ENCODE peak calls at places on chromosome 20, in six cellular contexts. One of them, this sample, is unnamed.

GRCh38 chr20:55053389-55053788 is 578.0 kb downstream of the DOK5 start:
- DNase-seq in mucosa of descending colon: no peak
- DNase-seq in osteocyte: no peak
- DNase-seq in glutamatergic neuron: no peak
- DNase-seq in Calu3: no peak
- DNase-seq in activated CD8-positive, alpha-beta T cell treated with anti-CD3 and anti-CD28 coated beads for 36 hours: no peak
- DNase-seq in this sample: no peak

GRCh38 chr20:9609892-9610502 is 95.6 kb downstream of the LAMP5 start:
- DNase-seq in mucosa of descending colon: no peak
- DNase-seq in osteocyte: no peak
- DNase-seq in glutamatergic neuron: peak
- DNase-seq in Calu3: no peak
- DNase-seq in activated CD8-positive, alpha-beta T cell treated with anti-CD3 and anti-CD28 coated beads for 36 hours: peak
- DNase-seq in this sample: peak

GRCh38 chr20:13840093-13840465 is 55.3 kb downstream of the NDUFAF5 start:
- DNase-seq in mucosa of descending colon: no peak
- DNase-seq in osteocyte: no peak
- DNase-seq in glutamatergic neuron: no peak
- DNase-seq in Calu3: no peak
- DNase-seq in activated CD8-positive, alpha-beta T cell treated with anti-CD3 and anti-CD28 coated beads for 36 hours: no peak
- DNase-seq in this sample: no peak

GRCh38 chr20:23072892-23073586 is 13.1 kb downstream of the CD93 start:
- DNase-seq in mucosa of descending colon: no peak
- DNase-seq in osteocyte: no peak
- DNase-seq in glutamatergic neuron: no peak
- DNase-seq in Calu3: no peak
- DNase-seq in activated CD8-positive, alpha-beta T cell treated with anti-CD3 and anti-CD28 coated beads for 36 hours: no peak
- DNase-seq in this sample: no peak

GRCh38 chr20:19740503-19740902 is 17.6 kb upstream of the RIN2 start:
- DNase-seq in mucosa of descending colon: no peak
- DNase-seq in osteocyte: no peak
- DNase-seq in glutamatergic neuron: no peak
- DNase-seq in Calu3: no peak
- DNase-seq in activated CD8-positive, alpha-beta T cell treated with anti-CD3 and anti-CD28 coated beads for 36 hours: no peak
- DNase-seq in this sample: no peak

GRCh38 chr20:25054995-25055629 is 2.8 kb downstream of the ACSS1 start:
- DNase-seq in mucosa of descending colon: no peak
- DNase-seq in osteocyte: no peak
- DNase-seq in glutamatergic neuron: no peak
- DNase-seq in Calu3: no peak
- DNase-seq in activated CD8-positive, alpha-beta T cell treated with anti-CD3 and anti-CD28 coated beads for 36 hours: no peak
- DNase-seq in this sample: no peak

GRCh38 chr20:58481541-58482021 is 33.6 kb downstream of the APCDD1L start:
- DNase-seq in mucosa of descending colon: no peak
- DNase-seq in osteocyte: no peak
- DNase-seq in glutamatergic neuron: peak
- DNase-seq in Calu3: peak
- DNase-seq in activated CD8-positive, alpha-beta T cell treated with anti-CD3 and anti-CD28 coated beads for 36 hours: peak
- DNase-seq in this sample: no peak

GRCh38 chr20:35702051-35702823 is 3.0 kb downstream of the ROMO1 start:
- DNase-seq in mucosa of descending colon: no peak
- DNase-seq in osteocyte: peak
- DNase-seq in glutamatergic neuron: no peak
- DNase-seq in Calu3: no peak
- DNase-seq in activated CD8-positive, alpha-beta T cell treated with anti-CD3 and anti-CD28 coated beads for 36 hours: no peak
- DNase-seq in this sample: no peak

GRCh38 chr20:478010-478948 is 15.9 kb upstream of the TBC1D20 start:
- DNase-seq in mucosa of descending colon: no peak
- DNase-seq in osteocyte: no peak
- DNase-seq in glutamatergic neuron: no peak
- DNase-seq in Calu3: no peak
- DNase-seq in activated CD8-positive, alpha-beta T cell treated with anti-CD3 and anti-CD28 coated beads for 36 hours: no peak
- DNase-seq in this sample: no peak

GRCh38 chr20:34536798-34537394 is 20.7 kb downstream of the DYNLRB1 start:
- DNase-seq in mucosa of descending colon: peak
- DNase-seq in osteocyte: no peak
- DNase-seq in glutamatergic neuron: peak
- DNase-seq in Calu3: no peak
- DNase-seq in activated CD8-positive, alpha-beta T cell treated with anti-CD3 and anti-CD28 coated beads for 36 hours: peak
- DNase-seq in this sample: no peak

GRCh38 chr20:59616306-59616705 is 12.0 kb downstream of the PHACTR3 start:
- DNase-seq in mucosa of descending colon: no peak
- DNase-seq in osteocyte: no peak
- DNase-seq in glutamatergic neuron: no peak
- DNase-seq in Calu3: no peak
- DNase-seq in activated CD8-positive, alpha-beta T cell treated with anti-CD3 and anti-CD28 coated beads for 36 hours: no peak
- DNase-seq in this sample: no peak

GRCh38 chr20:36496707-36497669 is 44.3 kb upstream of the MYL9 start:
- DNase-seq in mucosa of descending colon: no peak
- DNase-seq in osteocyte: no peak
- DNase-seq in glutamatergic neuron: no peak
- DNase-seq in Calu3: no peak
- DNase-seq in activated CD8-positive, alpha-beta T cell treated with anti-CD3 and anti-CD28 coated beads for 36 hours: no peak
- DNase-seq in this sample: no peak

GRCh38 chr20:56630506-56631317 is 1.6 kb downstream of the TFAP2C start:
- DNase-seq in mucosa of descending colon: peak
- DNase-seq in osteocyte: peak
- DNase-seq in glutamatergic neuron: peak
- DNase-seq in Calu3: no peak
- DNase-seq in activated CD8-positive, alpha-beta T cell treated with anti-CD3 and anti-CD28 coated beads for 36 hours: no peak
- DNase-seq in this sample: no peak
- TF ChIP-seq CTCF in mucosa of descending colon: no peak
- TF ChIP-seq CTCF in osteocyte: peak
- TF ChIP-seq CTCF in glutamatergic neuron: peak
- TF ChIP-seq CTCF in Calu3: no peak
- TF ChIP-seq CTCF in activated CD8-positive, alpha-beta T cell treated with anti-CD3 and anti-CD28 coated beads for 36 hours: no peak
- TF ChIP-seq CTCF in this sample: peak

DNA sequence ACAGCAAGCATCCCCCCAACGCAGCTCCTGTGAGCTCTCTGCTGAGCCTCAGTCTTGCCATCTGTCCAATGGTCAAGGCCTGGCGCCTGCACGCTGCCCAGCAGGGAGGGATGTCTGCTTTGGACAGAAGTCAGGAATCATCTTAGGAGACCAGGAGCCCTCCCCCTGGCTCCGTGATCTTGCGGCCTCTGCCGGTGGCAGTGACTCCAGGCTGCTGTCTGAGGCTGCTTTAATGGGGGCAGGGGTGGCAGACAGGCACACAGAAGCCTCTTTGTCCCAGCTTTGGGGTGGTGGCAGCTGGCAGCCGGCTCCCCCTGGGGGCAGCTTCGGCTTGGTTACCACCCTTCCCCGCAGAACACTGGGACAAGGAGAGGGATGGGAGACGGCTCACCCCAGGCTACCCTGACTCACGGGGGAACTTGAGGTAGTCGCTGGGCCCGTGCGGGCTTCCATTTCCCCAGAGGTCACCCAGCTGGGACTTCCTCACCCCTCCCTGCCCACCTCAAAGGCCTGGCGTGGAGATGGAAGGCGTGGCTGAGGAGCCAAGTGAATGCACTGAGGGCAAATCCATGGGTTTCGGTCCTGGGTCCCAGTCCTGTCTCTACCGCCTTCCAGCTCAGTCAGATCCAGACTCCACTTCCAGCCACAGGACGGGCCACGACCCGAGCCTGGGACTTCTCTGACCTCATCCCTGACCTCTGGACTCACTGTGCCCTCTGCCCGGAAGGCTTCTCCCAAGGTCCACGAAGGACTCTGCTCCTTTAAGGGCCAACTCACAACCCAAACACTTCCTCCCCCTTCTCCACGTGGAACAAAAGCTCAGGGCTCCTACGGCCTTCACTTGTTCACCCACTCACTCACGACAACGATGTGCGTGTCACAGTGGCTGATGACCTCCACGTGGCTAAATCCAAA is 14.8 kb downstream of the PEDS1 start:
- DNase-seq in mucosa of descending colon: no peak
- DNase-seq in osteocyte: no peak
- DNase-seq in glutamatergic neuron: no peak
- DNase-seq in Calu3: peak
- DNase-seq in activated CD8-positive, alpha-beta T cell treated with anti-CD3 and anti-CD28 coated beads for 36 hours: no peak
- DNase-seq in this sample: no peak
- TF ChIP-seq CTCF in mucosa of descending colon: no peak
- TF ChIP-seq CTCF in osteocyte: peak
- TF ChIP-seq CTCF in glutamatergic neuron: no peak
- TF ChIP-seq CTCF in Calu3: peak
- TF ChIP-seq CTCF in activated CD8-positive, alpha-beta T cell treated with anti-CD3 and anti-CD28 coated beads for 36 hours: no peak
- TF ChIP-seq CTCF in this sample: no peak

GRCh38 chr20:2799271-2799670 is 1.2 kb downstream of the CPXM1 start:
- DNase-seq in mucosa of descending colon: no peak
- DNase-seq in osteocyte: no peak
- DNase-seq in glutamatergic neuron: no peak
- DNase-seq in Calu3: no peak
- DNase-seq in activated CD8-positive, alpha-beta T cell treated with anti-CD3 and anti-CD28 coated beads for 36 hours: no peak
- DNase-seq in this sample: no peak

GRCh38 chr20:2798814-2799213 is 1.6 kb downstream of the CPXM1 start:
- DNase-seq in mucosa of descending colon: no peak
- DNase-seq in osteocyte: no peak
- DNase-seq in glutamatergic neuron: no peak
- DNase-seq in Calu3: no peak
- DNase-seq in activated CD8-positive, alpha-beta T cell treated with anti-CD3 and anti-CD28 coated beads for 36 hours: no peak
- DNase-seq in this sample: no peak

GRCh38 chr20:2799688-2800589 is 488 bp downstream of the CPXM1 start:
- DNase-seq in mucosa of descending colon: no peak
- DNase-seq in osteocyte: no peak
- DNase-seq in glutamatergic neuron: peak
- DNase-seq in Calu3: no peak
- DNase-seq in activated CD8-positive, alpha-beta T cell treated with anti-CD3 and anti-CD28 coated beads for 36 hours: peak
- DNase-seq in this sample: no peak

GRCh38 chr20:2801459-2801728 is 967 bp upstream of the CPXM1 start:
- DNase-seq in mucosa of descending colon: no peak
- DNase-seq in osteocyte: no peak
- DNase-seq in glutamatergic neuron: no peak
- DNase-seq in Calu3: no peak
- DNase-seq in activated CD8-positive, alpha-beta T cell treated with anti-CD3 and anti-CD28 coated beads for 36 hours: no peak
- DNase-seq in this sample: no peak

DNA sequence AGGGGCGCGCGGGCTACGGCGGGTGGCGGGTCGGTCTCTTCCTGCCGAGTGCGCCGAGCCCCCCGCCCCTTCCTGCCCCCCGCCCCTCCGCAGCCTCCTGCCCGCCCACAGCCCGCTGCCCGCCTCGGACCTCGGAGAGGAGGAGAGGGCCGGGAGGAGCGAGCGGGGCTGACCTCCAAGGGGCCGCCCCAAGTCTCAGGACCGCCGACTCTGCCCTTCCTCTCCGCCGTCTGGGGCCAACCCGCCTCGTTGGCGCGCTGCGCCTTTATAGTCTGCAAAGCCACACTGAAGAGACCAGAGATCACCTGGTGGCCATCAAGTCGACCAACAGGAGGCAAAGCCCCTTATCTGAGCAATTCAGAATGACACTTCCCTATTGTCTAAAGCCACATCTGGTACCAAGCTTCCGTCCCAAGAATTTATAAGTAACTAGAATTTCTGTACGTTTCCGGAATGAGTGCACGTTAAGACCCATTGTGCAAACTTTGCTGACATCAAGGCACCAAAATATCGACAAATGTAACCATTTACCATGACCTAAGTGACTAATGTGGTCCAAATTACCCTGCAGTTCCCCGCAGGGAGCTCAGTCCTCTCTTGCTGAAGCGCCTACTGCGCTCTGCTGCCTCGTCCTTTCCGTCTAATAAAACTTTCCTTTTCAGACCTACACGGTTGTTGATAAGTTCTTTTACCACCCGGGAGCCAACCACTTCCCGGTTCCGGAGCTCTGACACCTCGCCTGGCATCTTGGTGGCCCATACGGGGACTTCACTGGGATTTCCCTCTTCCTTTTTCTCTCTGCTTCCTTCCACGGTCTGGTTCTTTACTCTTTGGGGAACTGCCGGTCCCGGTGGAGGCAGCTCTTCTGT is at the start of gene CPXM1:
- DNase-seq in mucosa of descending colon: no peak
- DNase-seq in osteocyte: no peak
- DNase-seq in glutamatergic neuron: peak
- DNase-seq in Calu3: no peak
- DNase-seq in activated CD8-positive, alpha-beta T cell treated with anti-CD3 and anti-CD28 coated beads for 36 hours: peak
- DNase-seq in this sample: no peak
- TF ChIP-seq CTCF in mucosa of descending colon: no peak
- TF ChIP-seq CTCF in osteocyte: peak
- TF ChIP-seq CTCF in glutamatergic neuron: no peak
- TF ChIP-seq CTCF in Calu3: no peak
- TF ChIP-seq CTCF in activated CD8-positive, alpha-beta T cell treated with anti-CD3 and anti-CD28 coated beads for 36 hours: no peak
- TF ChIP-seq CTCF in this sample: no peak

GRCh38 chr20:1813101-1813529 is 82.1 kb upstream of the SIRPA start:
- DNase-seq in mucosa of descending colon: no peak
- DNase-seq in osteocyte: no peak
- DNase-seq in glutamatergic neuron: no peak
- DNase-seq in Calu3: peak
- DNase-seq in activated CD8-positive, alpha-beta T cell treated with anti-CD3 and anti-CD28 coated beads for 36 hours: no peak
- DNase-seq in this sample: no peak

GRCh38 chr20:1810572-1810925 is 84.7 kb upstream of the SIRPA start:
- DNase-seq in mucosa of descending colon: no peak
- DNase-seq in osteocyte: peak
- DNase-seq in glutamatergic neuron: no peak
- DNase-seq in Calu3: no peak
- DNase-seq in activated CD8-positive, alpha-beta T cell treated with anti-CD3 and anti-CD28 coated beads for 36 hours: no peak
- DNase-seq in this sample: no peak

GRCh38 chr20:1810926-1811620 is 84.1 kb upstream of the SIRPA start:
- DNase-seq in mucosa of descending colon: no peak
- DNase-seq in osteocyte: peak
- DNase-seq in glutamatergic neuron: no peak
- DNase-seq in Calu3: no peak
- DNase-seq in activated CD8-positive, alpha-beta T cell treated with anti-CD3 and anti-CD28 coated beads for 36 hours: no peak
- DNase-seq in this sample: no peak

GRCh38 chr20:1809611-1810510 is 85.3 kb upstream of the SIRPA start:
- DNase-seq in mucosa of descending colon: no peak
- DNase-seq in osteocyte: no peak
- DNase-seq in glutamatergic neuron: no peak
- DNase-seq in Calu3: no peak
- DNase-seq in activated CD8-positive, alpha-beta T cell treated with anti-CD3 and anti-CD28 coated beads for 36 hours: no peak
- DNase-seq in this sample: no peak

GRCh38 chr20:1811621-1812498 is 83.3 kb upstream of the SIRPA start:
- DNase-seq in mucosa of descending colon: no peak
- DNase-seq in osteocyte: peak
- DNase-seq in glutamatergic neuron: no peak
- DNase-seq in Calu3: peak
- DNase-seq in activated CD8-positive, alpha-beta T cell treated with anti-CD3 and anti-CD28 coated beads for 36 hours: no peak
- DNase-seq in this sample: no peak
- TF ChIP-seq CTCF in mucosa of descending colon: no peak
- TF ChIP-seq CTCF in osteocyte: no peak
- TF ChIP-seq CTCF in glutamatergic neuron: no peak
- TF ChIP-seq CTCF in Calu3: no peak
- TF ChIP-seq CTCF in activated CD8-positive, alpha-beta T cell treated with anti-CD3 and anti-CD28 coated beads for 36 hours: no peak
- TF ChIP-seq CTCF in this sample: no peak

GRCh38 chr20:5557123-5557522 is 193.1 kb upstream of the SHLD1 start:
- DNase-seq in mucosa of descending colon: no peak
- DNase-seq in osteocyte: no peak
- DNase-seq in glutamatergic neuron: peak
- DNase-seq in Calu3: peak
- DNase-seq in activated CD8-positive, alpha-beta T cell treated with anti-CD3 and anti-CD28 coated beads for 36 hours: peak
- DNase-seq in this sample: peak
- TF ChIP-seq CTCF in mucosa of descending colon: peak
- TF ChIP-seq CTCF in osteocyte: peak
- TF ChIP-seq CTCF in glutamatergic neuron: peak
- TF ChIP-seq CTCF in Calu3: no peak
- TF ChIP-seq CTCF in activated CD8-positive, alpha-beta T cell treated with anti-CD3 and anti-CD28 coated beads for 36 hours: peak
- TF ChIP-seq CTCF in this sample: peak

DNA sequence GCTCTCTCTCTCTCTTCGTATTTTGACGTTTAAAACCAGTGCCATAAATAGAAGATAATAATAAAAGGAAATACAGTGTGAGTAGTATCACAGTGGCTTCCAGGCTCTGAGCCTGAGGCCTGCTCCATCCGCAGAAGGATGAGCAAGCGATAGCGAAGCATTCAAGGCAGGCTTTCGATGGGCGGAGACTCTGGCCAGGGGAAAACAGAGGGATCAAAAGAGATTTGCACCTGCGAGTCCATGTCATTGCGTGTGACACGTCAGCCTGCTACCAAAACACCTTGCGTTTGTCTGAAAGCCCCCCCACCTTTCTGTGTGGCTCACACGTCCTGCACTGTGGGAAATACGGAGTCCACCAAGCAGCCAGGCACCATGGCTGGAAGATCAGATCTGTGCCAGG is 377.3 kb upstream of the SULF2 start:
- DNase-seq in mucosa of descending colon: no peak
- DNase-seq in osteocyte: no peak
- DNase-seq in glutamatergic neuron: no peak
- DNase-seq in Calu3: no peak
- DNase-seq in activated CD8-positive, alpha-beta T cell treated with anti-CD3 and anti-CD28 coated beads for 36 hours: no peak
- DNase-seq in this sample: no peak
- TF ChIP-seq CTCF in mucosa of descending colon: no peak
- TF ChIP-seq CTCF in osteocyte: no peak
- TF ChIP-seq CTCF in glutamatergic neuron: no peak
- TF ChIP-seq CTCF in Calu3: no peak
- TF ChIP-seq CTCF in activated CD8-positive, alpha-beta T cell treated with anti-CD3 and anti-CD28 coated beads for 36 hours: no peak
- TF ChIP-seq CTCF in this sample: no peak

This sample was measured in Panc1.